ENCODE peak calls at places on chromosomes 16 and 17, in seven cellular contexts. One of them, this sample, is unnamed. For H3K4me1, the result is how much of the 10 kb centered on the place peaks cover.

GRCh38 chr16:819336-819735 is 18.8 kb upstream of the GNG13 start:
- ATAC-seq in HCT116: no peak
- ATAC-seq in GM12878: no peak
- ATAC-seq in upper lobe of left lung: no peak
- ATAC-seq in HepG2: no peak
- ATAC-seq in K562: no peak
- ATAC-seq in Panc1: no peak
- ATAC-seq in this sample: no peak

GRCh38 chr17:50739098-50739497 is 19.7 kb downstream of the LUC7L3 start:
- ATAC-seq in HepG2: no peak
- ATAC-seq in upper lobe of left lung: no peak
- ATAC-seq in GM12878: no peak
- ATAC-seq in HCT116: no peak
- ATAC-seq in K562: no peak
- ATAC-seq in Panc1: no peak
- ATAC-seq in this sample: no peak

GRCh38 chr17:39208893-39209292 is 8.8 kb downstream of the RPL19 start:
- ATAC-seq in GM12878: peak
- ATAC-seq in K562: peak
- ATAC-seq in Panc1: no peak
- ATAC-seq in HCT116: no peak
- ATAC-seq in HepG2: no peak
- ATAC-seq in upper lobe of left lung: peak
- ATAC-seq in this sample: peak

GRCh38 chr17:50959341-50959740 is 93.2 kb upstream of the TOB1 start:
- ATAC-seq in upper lobe of left lung: no peak
- ATAC-seq in K562: no peak
- ATAC-seq in HCT116: no peak
- ATAC-seq in Panc1: no peak
- ATAC-seq in GM12878: no peak
- ATAC-seq in HepG2: no peak
- ATAC-seq in this sample: no peak

GRCh38 chr16:46695937-46696336 is 6.5 kb downstream of the ORC6 start:
- ATAC-seq in HCT116: no peak
- ATAC-seq in Panc1: no peak
- ATAC-seq in GM12878: no peak
- ATAC-seq in upper lobe of left lung: no peak
- ATAC-seq in K562: no peak
- ATAC-seq in HepG2: no peak
- ATAC-seq in this sample: no peak

GRCh38 chr16:4147236-4147635 is 31.0 kb upstream of the ADCY9 start:
- ATAC-seq in upper lobe of left lung: no peak
- ATAC-seq in K562: no peak
- ATAC-seq in HepG2: no peak
- ATAC-seq in GM12878: no peak
- ATAC-seq in Panc1: no peak
- ATAC-seq in HCT116: no peak
- ATAC-seq in this sample: no peak

GRCh38 chr17:50270430-50271172 is 3.7 kb upstream of the TMEM92 start:
- ATAC-seq in HCT116: peak
- ATAC-seq in GM12878: peak
- ATAC-seq in HepG2: peak
- ATAC-seq in upper lobe of left lung: peak
- ATAC-seq in K562: peak
- ATAC-seq in Panc1: peak
- ATAC-seq in this sample: peak

GRCh38 chr17:38871247-38871991 is 1.6 kb downstream of the LASP1 start:
- ATAC-seq in GM12878: peak
- ATAC-seq in HCT116: peak
- ATAC-seq in HepG2: peak
- ATAC-seq in upper lobe of left lung: peak
- ATAC-seq in Panc1: no peak
- ATAC-seq in K562: peak
- ATAC-seq in this sample: no peak

GRCh38 chr17:16255481-16255901 is 38.5 kb downstream of the PIGL start:
- ATAC-seq in upper lobe of left lung: peak
- ATAC-seq in HCT116: no peak
- ATAC-seq in HepG2: peak
- ATAC-seq in Panc1: no peak
- ATAC-seq in GM12878: no peak
- ATAC-seq in K562: peak
- ATAC-seq in this sample: peak

GRCh38 chr16:57017251-57017650 is 27.9 kb downstream of the NLRC5 start:
- ATAC-seq in HCT116: no peak
- ATAC-seq in GM12878: no peak
- ATAC-seq in Panc1: no peak
- ATAC-seq in HepG2: no peak
- ATAC-seq in K562: no peak
- ATAC-seq in upper lobe of left lung: no peak
- ATAC-seq in this sample: no peak

GRCh38 chr16:130533-131173 is 7.8 kb downstream of the NPRL3 start:
- ATAC-seq in GM12878: peak
- ATAC-seq in upper lobe of left lung: no peak
- ATAC-seq in HepG2: no peak
- ATAC-seq in K562: no peak
- ATAC-seq in HCT116: no peak
- ATAC-seq in Panc1: no peak
- ATAC-seq in this sample: no peak

GRCh38 chr17:46771601-46772012 is 46.9 kb downstream of the WNT3 start:
- ATAC-seq in upper lobe of left lung: peak
- ATAC-seq in HepG2: no peak
- ATAC-seq in HCT116: peak
- ATAC-seq in GM12878: no peak
- ATAC-seq in Panc1: peak
- ATAC-seq in K562: peak
- ATAC-seq in this sample: peak

GRCh38 chr17:46732754-46733398 is 85.6 kb downstream of the WNT3 start:
- ATAC-seq in Panc1: no peak
- ATAC-seq in HepG2: no peak
- ATAC-seq in upper lobe of left lung: no peak
- ATAC-seq in HCT116: no peak
- ATAC-seq in K562: no peak
- ATAC-seq in GM12878: no peak
- ATAC-seq in this sample: no peak

GRCh38 chr17:30790279-30790678 is 34.2 kb downstream of the CRLF3 start:
- ATAC-seq in K562: no peak
- ATAC-seq in HepG2: peak
- ATAC-seq in HCT116: no peak
- ATAC-seq in GM12878: peak
- ATAC-seq in Panc1: no peak
- ATAC-seq in upper lobe of left lung: no peak
- ATAC-seq in this sample: no peak

GRCh38 chr17:48023408-48024148 is 14.0 kb downstream of the COPZ2 start:
- ATAC-seq in HepG2: peak
- ATAC-seq in upper lobe of left lung: peak
- ATAC-seq in GM12878: peak
- ATAC-seq in K562: no peak
- ATAC-seq in HCT116: peak
- ATAC-seq in Panc1: peak
- ATAC-seq in this sample: peak

GRCh38 chr17:78575899-78576298 is 1.3 kb downstream of the DNAH17 start:
- ATAC-seq in Panc1: no peak
- ATAC-seq in HepG2: no peak
- ATAC-seq in upper lobe of left lung: no peak
- ATAC-seq in HCT116: no peak
- ATAC-seq in K562: no peak
- ATAC-seq in GM12878: no peak
- ATAC-seq in this sample: no peak

GRCh38 chr17:19386276-19386863 is 620 bp downstream of the MFAP4 start:
- ATAC-seq in HepG2: peak
- ATAC-seq in upper lobe of left lung: peak
- ATAC-seq in GM12878: no peak
- ATAC-seq in Panc1: peak
- ATAC-seq in HCT116: peak
- ATAC-seq in K562: peak
- ATAC-seq in this sample: peak

GRCh38 chr17:4086041-4086483 is 56.8 kb downstream of the ZZEF1 start:
- ATAC-seq in HepG2: no peak
- ATAC-seq in K562: no peak
- ATAC-seq in Panc1: no peak
- ATAC-seq in GM12878: peak
- ATAC-seq in upper lobe of left lung: no peak
- ATAC-seq in HCT116: no peak
- ATAC-seq in this sample: no peak

GRCh38 chr16:60107467-60107866 is 1373.4 kb upstream of the GOT2 start:
- ATAC-seq in HepG2: no peak
- ATAC-seq in upper lobe of left lung: peak
- ATAC-seq in Panc1: no peak
- ATAC-seq in K562: no peak
- ATAC-seq in HCT116: no peak
- ATAC-seq in GM12878: no peak
- ATAC-seq in this sample: no peak

GRCh38 chr16:57735755-57736418 is at the start of gene KATNB1:
- ATAC-seq in GM12878: peak
- ATAC-seq in Panc1: peak
- ATAC-seq in K562: peak
- ATAC-seq in HCT116: no peak
- ATAC-seq in HepG2: no peak
- ATAC-seq in upper lobe of left lung: peak
- ATAC-seq in this sample: peak

GRCh38 chr16:49838639-49839461 is 17.1 kb downstream of the ZNF423 start:
- ATAC-seq in GM12878: no peak
- ATAC-seq in Panc1: no peak
- ATAC-seq in upper lobe of left lung: peak
- ATAC-seq in HepG2: no peak
- ATAC-seq in K562: no peak
- ATAC-seq in HCT116: no peak
- ATAC-seq in this sample: peak

GRCh38 chr16:49836668-49837067 is 19.2 kb downstream of the ZNF423 start:
- ATAC-seq in upper lobe of left lung: no peak
- ATAC-seq in GM12878: no peak
- ATAC-seq in K562: no peak
- ATAC-seq in HCT116: no peak
- ATAC-seq in Panc1: no peak
- ATAC-seq in HepG2: no peak
- ATAC-seq in this sample: no peak

GRCh38 chr16:49836218-49836617 is 19.7 kb downstream of the ZNF423 start:
- ATAC-seq in HCT116: no peak
- ATAC-seq in GM12878: no peak
- ATAC-seq in Panc1: no peak
- ATAC-seq in HepG2: peak
- ATAC-seq in upper lobe of left lung: no peak
- ATAC-seq in K562: no peak
- ATAC-seq in this sample: no peak

GRCh38 chr16:49838361-49838638 is 17.6 kb downstream of the ZNF423 start:
- ATAC-seq in K562: no peak
- ATAC-seq in upper lobe of left lung: no peak
- ATAC-seq in GM12878: no peak
- ATAC-seq in Panc1: no peak
- ATAC-seq in HepG2: no peak
- ATAC-seq in HCT116: no peak
- ATAC-seq in this sample: no peak

GRCh38 chr16:49837673-49838360 is 18.1 kb downstream of the ZNF423 start:
- ATAC-seq in HCT116: no peak
- ATAC-seq in HepG2: no peak
- ATAC-seq in Panc1: no peak
- ATAC-seq in K562: peak
- ATAC-seq in GM12878: no peak
- ATAC-seq in upper lobe of left lung: no peak
- ATAC-seq in this sample: no peak
- TF ChIP-seq POLR2AphosphoS5 in HCT116: no peak
- TF ChIP-seq POLR2AphosphoS5 in HepG2: no peak
- TF ChIP-seq POLR2AphosphoS5 in Panc1: no peak
- TF ChIP-seq POLR2AphosphoS5 in K562: no peak
- TF ChIP-seq POLR2AphosphoS5 in GM12878: no peak
- TF ChIP-seq POLR2AphosphoS5 in upper lobe of left lung: no peak
- TF ChIP-seq POLR2AphosphoS5 in this sample: no peak

DNA sequence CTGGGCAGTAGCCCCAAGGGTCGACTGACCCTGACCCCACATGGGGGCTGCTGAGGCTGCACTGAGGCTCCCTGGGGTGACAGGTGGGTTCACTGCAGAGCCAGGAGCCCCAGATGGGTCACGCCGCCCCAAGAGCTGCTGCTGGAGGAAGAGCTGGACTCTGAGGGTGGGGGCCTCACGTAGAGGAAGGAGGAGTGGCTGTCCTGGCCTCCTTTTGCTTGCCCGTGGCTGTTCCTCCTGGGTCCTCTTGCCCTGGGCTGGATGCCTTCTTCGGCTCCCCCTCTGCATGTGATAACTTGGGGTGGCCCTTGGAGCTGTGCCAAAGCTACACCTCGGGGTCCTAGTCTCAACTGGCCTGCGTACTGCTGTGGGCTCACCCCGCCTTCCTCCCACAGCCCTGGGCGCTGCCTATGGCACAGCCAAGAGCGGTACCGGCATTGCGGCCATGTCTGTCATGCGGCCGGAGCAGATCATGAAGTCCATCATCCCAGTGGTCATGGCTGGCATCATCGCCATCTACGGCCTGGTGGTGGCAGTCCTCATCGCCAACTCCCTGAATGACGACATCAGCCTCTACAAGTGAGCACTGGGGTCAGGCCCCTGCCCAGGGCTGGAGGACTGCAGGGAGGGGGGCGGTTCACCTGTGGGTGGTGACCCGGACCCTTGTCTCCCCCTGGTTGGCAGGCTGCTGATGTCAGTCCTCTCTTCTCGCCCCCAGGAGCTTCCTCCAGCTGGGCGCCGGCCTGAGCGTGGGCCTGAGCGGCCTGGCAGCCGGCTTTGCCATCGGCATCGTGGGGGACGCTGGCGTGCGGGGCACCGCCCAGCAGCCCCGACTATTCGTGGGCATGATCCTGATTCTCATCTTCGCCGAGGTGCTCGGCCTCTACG is 1.1 kb upstream of the AMDHD2 start:
- ATAC-seq in HepG2: no peak
- ATAC-seq in GM12878: no peak
- ATAC-seq in Panc1: peak
- ATAC-seq in K562: no peak
- ATAC-seq in HCT116: no peak
- ATAC-seq in upper lobe of left lung: no peak
- ATAC-seq in this sample: no peak
- H3K4me1 ChIP-seq in HepG2: half or more
- H3K4me1 ChIP-seq in GM12878: under half
- H3K4me1 ChIP-seq in Panc1: under half
- H3K4me1 ChIP-seq in K562: half or more
- H3K4me1 ChIP-seq in HCT116: under half
- H3K4me1 ChIP-seq in upper lobe of left lung: half or more
- H3K4me1 ChIP-seq in this sample: half or more

DNA sequence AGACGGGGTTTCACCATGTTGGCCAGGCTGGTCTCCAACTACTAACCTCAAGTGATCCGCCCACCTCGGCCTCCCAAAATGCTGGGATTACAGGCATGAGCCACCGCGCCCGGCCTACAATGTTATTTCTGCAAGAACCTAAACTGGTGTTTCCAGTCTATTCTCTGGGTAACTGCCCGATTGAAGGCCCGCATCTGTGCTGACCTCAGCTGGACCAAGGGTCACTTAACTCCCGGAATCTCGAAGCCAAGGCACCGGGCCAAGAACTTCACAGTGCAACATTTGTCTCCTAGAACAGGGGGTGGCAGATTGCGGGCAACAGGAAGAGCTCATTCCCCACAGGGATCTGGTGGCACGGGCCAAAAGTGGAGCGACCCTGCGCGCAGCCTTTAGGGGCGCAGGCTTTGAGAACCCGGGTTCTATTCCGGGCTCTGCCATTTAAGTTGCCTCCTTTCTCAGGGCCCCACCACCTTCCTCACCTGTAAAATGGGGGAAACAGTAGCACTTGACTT is 785 bp downstream of the SHMT1 start:
- ATAC-seq in HCT116: peak
- ATAC-seq in upper lobe of left lung: peak
- ATAC-seq in GM12878: peak
- ATAC-seq in HepG2: peak
- ATAC-seq in Panc1: no peak
- ATAC-seq in K562: peak
- ATAC-seq in this sample: peak
- H3K27ac ChIP-seq in HCT116: peak
- H3K27ac ChIP-seq in upper lobe of left lung: peak
- H3K27ac ChIP-seq in GM12878: peak
- H3K27ac ChIP-seq in HepG2: peak
- H3K27ac ChIP-seq in Panc1: peak
- H3K27ac ChIP-seq in K562: peak
- H3K27ac ChIP-seq in this sample: peak

GRCh38 chr17:82716383-82717181 is at the start of gene FN3KRP:
- ATAC-seq in HCT116: peak
- ATAC-seq in HepG2: peak
- ATAC-seq in upper lobe of left lung: peak
- ATAC-seq in K562: peak
- ATAC-seq in GM12878: peak
- ATAC-seq in Panc1: peak
- ATAC-seq in this sample: peak
- TF ChIP-seq POLR2AphosphoS5 in HCT116: peak
- TF ChIP-seq POLR2AphosphoS5 in HepG2: peak
- TF ChIP-seq POLR2AphosphoS5 in upper lobe of left lung: peak
- TF ChIP-seq POLR2AphosphoS5 in K562: peak
- TF ChIP-seq POLR2AphosphoS5 in GM12878: peak
- TF ChIP-seq POLR2AphosphoS5 in Panc1: peak
- TF ChIP-seq POLR2AphosphoS5 in this sample: peak

This sample was measured in gastroesophageal sphincter.